ENCODE peak calls at places on chromosome 9, in seven cellular contexts. R is endothelial cell of umbilical vein, S is right lobe of liver, K is mesendoderm, U is astrocyte, G is prostate gland, W is mammary epithelial cell. D is an unnamed sample.

GRCh38 chr9:133258061-133259015 is 16.7 kb downstream of the ABO start:
- DNase-seq in R (no peak), S (no peak), K (no peak), U (no peak), G (no peak), W (no peak), D (no peak)

GRCh38 chr9:100591639-100592412 is 13.9 kb downstream of the CAVIN4 start:
- DNase-seq in R (no peak), S (no peak), K (no peak), U (no peak), G (no peak), W (no peak), D (no peak)

GRCh38 chr9:117073539-117074336 is 341.1 kb downstream of the ASTN2 start:
- DNase-seq in R (no peak), S (no peak), K (peak; percentile 77), U (no peak), G (peak; percentile 42), W (peak; percentile 16), D (no peak)

GRCh38 chr9:123376218-123377071 is 20.4 kb downstream of the CRB2 start:
- DNase-seq in R (no peak), S (no peak), K (no peak), U (no peak), G (no peak), W (no peak), D (no peak)

GRCh38 chr9:91824591-91825339 is 125.3 kb downstream of the ROR2 start:
- DNase-seq in R (no peak), S (no peak), K (no peak), U (no peak), G (no peak), W (no peak), D (no peak)

GRCh38 chr9:37508135-37508833 is 22.5 kb downstream of the POLR1E start:
- DNase-seq in R (no peak), S (peak; percentile 76), K (no peak), U (no peak), G (no peak), W (no peak), D (no peak)

GRCh38 chr9:87498046-87498815 is 564 bp downstream of the DAPK1 start:
- DNase-seq in R (peak; percentile 57), S (peak; percentile 64), K (peak; percentile 88), U (peak; percentile 34), G (peak; percentile 12), W (peak; percentile 53), D (no peak)

GRCh38 chr9:114718801-114719221 is 36.8 kb upstream of the TEX48 start:
- DNase-seq in R (no peak), S (no peak), K (no peak), U (peak; percentile 45), G (no peak), W (peak; percentile 97), D (peak; percentile 61)

GRCh38 chr9:108209132-108209700 is 646.6 kb downstream of the ACTL7B start:
- DNase-seq in R (no peak), S (no peak), K (no peak), U (no peak), G (no peak), W (no peak), D (no peak)

GRCh38 chr9:1337169-1337568 is 287.0 kb downstream of the DMRT2 start:
- DNase-seq in R (no peak), S (no peak), K (peak; percentile 31), U (no peak), G (no peak), W (peak; percentile 18), D (no peak)

GRCh38 chr9:112145886-112146285 is 29.2 kb downstream of the SUSD1 start:
- DNase-seq in R (no peak), S (no peak), K (peak; percentile 76), U (peak; percentile 45), G (no peak), W (peak; percentile 68), D (no peak)

GRCh38 chr9:97849980-97850379 is 3.0 kb upstream of the FOXE1 start:
- DNase-seq in R (no peak), S (no peak), K (no peak), U (no peak), G (no peak), W (no peak), D (no peak)

GRCh38 chr9:16214677-16215076 is 655.8 kb downstream of the BNC2 start:
- DNase-seq in R (no peak), S (no peak), K (no peak), U (no peak), G (no peak), W (no peak), D (no peak)

GRCh38 chr9:70049672-70050271 is 6.1 kb downstream of the MAMDC2 start:
- DNase-seq in R (no peak), S (no peak), K (no peak), U (no peak), G (no peak), W (no peak), D (no peak)
- H3K27ac ChIP-seq in R (no peak overlapping the region), S (peak overlapping the region; percentile 36), K (no peak overlapping the region), U (no peak overlapping the region), G (peak overlapping the region; percentile 34), W (no peak overlapping the region), D (no peak overlapping the region)

DNA sequence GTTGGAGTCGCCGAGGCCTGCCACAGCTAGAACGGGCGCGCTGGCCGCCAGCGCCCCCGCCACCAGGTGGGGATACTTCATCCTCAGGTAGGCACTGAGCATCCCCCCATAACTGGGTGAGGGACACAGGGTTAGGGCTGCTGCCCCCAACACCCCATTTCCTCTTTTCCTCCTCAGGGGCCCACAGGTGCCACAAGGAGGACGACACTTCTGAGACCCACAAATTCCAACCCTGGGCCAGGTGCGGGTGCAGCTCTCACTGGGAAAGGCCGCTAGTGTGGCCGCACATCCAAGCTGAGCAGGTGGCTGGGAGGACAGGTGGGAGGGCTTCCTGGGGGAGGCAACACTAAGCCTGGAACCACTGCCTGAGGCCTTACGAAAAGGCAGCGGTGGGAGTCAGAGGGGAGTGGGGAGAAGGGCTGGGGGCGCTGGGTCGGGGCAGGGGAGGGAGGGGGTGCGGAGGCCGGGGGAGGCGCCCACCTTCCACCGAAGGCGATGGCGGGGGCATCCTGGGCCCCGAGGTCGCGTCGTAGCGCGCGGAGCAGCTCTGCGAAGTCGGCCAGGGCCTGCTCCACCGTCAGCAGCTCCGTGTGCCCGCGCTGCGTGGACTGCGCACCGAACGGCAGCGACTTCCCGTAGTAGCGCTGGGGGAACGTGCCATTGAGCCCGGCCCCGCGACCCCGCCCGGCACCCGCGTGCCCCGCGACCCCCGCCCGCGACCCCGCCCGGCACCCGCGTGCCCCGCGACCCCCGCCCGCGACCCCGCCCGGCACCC is 961 bp downstream of the DPP7 start:
- DNase-seq in R (no peak), S (no peak), K (no peak), U (no peak), G (no peak), W (no peak), D (peak; percentile 36)
- H3K4me3 ChIP-seq in R (peak overlapping the region; percentile 17), S (peak overlapping the region; percentile 68), K (no peak overlapping the region), U (no peak overlapping the region), G (peak overlapping the region; percentile 67), W (no peak overlapping the region), D (no peak overlapping the region)

GRCh38 chr9:93468763-93469456 is 15.5 kb upstream of the FAM120AOS start:
- DNase-seq in R (peak; percentile 36), S (no peak), K (peak; percentile 57), U (no peak), G (no peak), W (peak; percentile 30), D (no peak)

GRCh38 chr9:93466416-93467061 is 13.2 kb upstream of the FAM120AOS start:
- DNase-seq in R (no peak), S (no peak), K (no peak), U (no peak), G (no peak), W (no peak), D (no peak)

GRCh38 chr9:93467462-93467861 is 14.1 kb upstream of the FAM120AOS start:
- DNase-seq in R (no peak), S (no peak), K (no peak), U (no peak), G (no peak), W (no peak), D (no peak)

GRCh38 chr9:93465853-93466252 is 12.5 kb upstream of the FAM120AOS start:
- DNase-seq in R (no peak), S (no peak), K (no peak), U (no peak), G (no peak), W (no peak), D (no peak)

GRCh38 chr9:93467062-93467416 is 13.7 kb upstream of the FAM120AOS start:
- DNase-seq in R (no peak), S (no peak), K (no peak), U (no peak), G (no peak), W (peak; percentile 42), D (no peak)
- H3K27ac ChIP-seq in R (no peak overlapping the region), S (peak overlapping the region; percentile 45), K (no peak overlapping the region), U (no peak overlapping the region), G (no peak overlapping the region), W (peak overlapping the region; percentile 55), D (no peak overlapping the region)

GRCh38 chr9:106861585-106862114 is 1.3 kb upstream of the ZNF462 start:
- DNase-seq in R (peak; percentile 26), S (no peak), K (peak; percentile 68), U (no peak), G (no peak), W (no peak), D (no peak)
- H3K4me3 ChIP-seq in R (peak overlapping the region; percentile 69), S (peak overlapping the region; percentile 44), K (peak overlapping the region; percentile 83), U (peak overlapping the region; percentile 93), G (peak overlapping the region; percentile 75), W (peak overlapping the region; percentile 99), D (no peak overlapping the region)

DNA sequence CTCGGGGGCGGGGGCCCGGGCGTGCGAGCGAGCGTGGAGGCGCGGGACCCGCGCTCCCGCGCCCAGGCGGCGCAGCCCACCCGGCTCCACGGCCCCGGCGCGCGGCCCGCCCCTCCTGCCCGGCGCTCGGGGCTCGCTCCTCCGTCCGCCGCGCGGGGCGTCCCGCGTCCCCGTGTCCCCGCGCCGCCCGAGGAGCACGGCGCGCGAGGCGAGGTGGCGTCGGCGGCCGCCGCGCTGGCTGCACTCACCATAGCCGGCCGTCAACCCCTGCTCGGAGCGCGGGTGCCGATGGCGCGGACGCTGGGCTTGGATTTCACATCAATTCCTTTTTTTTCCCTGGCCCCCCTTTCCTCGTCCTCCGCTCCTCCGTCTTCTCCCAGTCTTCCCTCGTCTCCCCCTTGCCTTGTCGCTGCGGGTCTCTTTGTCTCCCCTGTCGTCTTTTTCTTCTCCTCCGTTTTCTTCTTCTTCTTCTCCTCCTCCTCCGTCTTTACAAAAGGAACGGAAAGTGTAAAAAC is 493 bp downstream of the PTCH1 start:
- DNase-seq in R (no peak), S (no peak), K (no peak), U (no peak), G (no peak), W (no peak), D (no peak)
- H3K27ac ChIP-seq in R (no peak overlapping the region), S (no peak overlapping the region), K (no peak overlapping the region), U (no peak overlapping the region), G (peak overlapping the region; percentile 88), W (no peak overlapping the region), D (no peak overlapping the region)

GRCh38 chr9:94639045-94639995 is at the start of gene FBP1:
- DNase-seq in R (peak; percentile 17), S (peak; percentile 86), K (peak; percentile 37), U (no peak), G (no peak), W (no peak), D (peak; percentile 48)
- H3K4me3 ChIP-seq in R (peak within 1 kb of the TSS; percentile 47), S (peak within 1 kb of the TSS; percentile 70), K (no peak within 1 kb of the TSS), U (peak within 1 kb of the TSS; percentile 37), G (peak within 1 kb of the TSS; percentile 50), W (no peak within 1 kb of the TSS), D (peak within 1 kb of the TSS; percentile 79)